ENCODE peak calls at places on chromosomes 7 and 10, in five cellular contexts. L is H9, T is mesenchymal stem cell, K is neuronal stem cell, R is H1. W is an unnamed sample.

GRCh38 chr10:83373659-83374058 is 765.6 kb upstream of the GHITM start:
- DNase-seq in T (peak), R (peak), L (peak), K (no peak), W (peak)

GRCh38 chr10:124387078-124387874 is 31.4 kb downstream of the OAT start:
- DNase-seq in K (no peak), T (no peak), R (no peak), L (peak), W (no peak)

GRCh38 chr7:129273936-129274335 is 49.1 kb downstream of the AHCYL2 start:
- DNase-seq in L (no peak), K (no peak), T (no peak), R (no peak), W (no peak)

GRCh38 chr7:42156541-42156865 is 80.5 kb downstream of the GLI3 start:
- DNase-seq in R (no peak), T (no peak), L (no peak), K (no peak), W (peak)

GRCh38 chr7:134831862-134832261 is 52.4 kb downstream of the CALD1 start:
- DNase-seq in L (no peak), T (no peak), K (no peak), R (no peak), W (no peak)

GRCh38 chr7:116354171-116354545 is 143.8 kb downstream of the TES start:
- DNase-seq in T (peak), R (no peak), L (no peak), K (no peak), W (peak)

GRCh38 chr7:35697414-35698175 is 2.7 kb upstream of the HERPUD2 start:
- DNase-seq in T (peak), L (no peak), K (no peak), R (no peak), W (peak)

GRCh38 chr7:55109384-55110167 is 90.8 kb downstream of the EGFR start:
- DNase-seq in K (no peak), R (no peak), L (no peak), T (peak), W (no peak)

GRCh38 chr10:119190353-119190752 is 11.7 kb upstream of the PRDX3 start:
- DNase-seq in L (no peak), K (no peak), T (peak), R (no peak), W (peak)

GRCh38 chr7:105838273-105839141 is 37.9 kb downstream of the ATXN7L1 start:
- DNase-seq in L (no peak), T (peak), R (no peak), K (no peak), W (peak)

GRCh38 chr10:29496341-29497162 is 138.2 kb downstream of the SVIL start:
- DNase-seq in L (peak), T (peak), K (peak), R (peak), W (peak)

GRCh38 chr10:47282657-47283018 is 17.4 kb upstream of the GDF10 start:
- DNase-seq in K (no peak), L (no peak), R (no peak), T (no peak), W (no peak)

GRCh38 chr7:154789404-154789803 is 213.5 kb downstream of the PAXIP1 start:
- DNase-seq in R (no peak), T (no peak), K (peak), L (no peak), W (peak)

GRCh38 chr7:3068568-3068967 is 24.9 kb upstream of the CARD11 start:
- DNase-seq in L (no peak), R (no peak), T (no peak), K (no peak), W (no peak)

GRCh38 chr7:106216517-106217088 is 68.2 kb downstream of the NAMPT start:
- DNase-seq in R (no peak), K (no peak), T (peak), L (no peak), W (peak)

GRCh38 chr7:17007841-17008240 is 126.1 kb upstream of the AGR3 start:
- DNase-seq in T (no peak), K (no peak), R (no peak), L (no peak), W (no peak)

GRCh38 chr7:134809611-134810010 is 30.2 kb downstream of the CALD1 start:
- DNase-seq in L (no peak), K (no peak), T (no peak), R (no peak), W (no peak)

GRCh38 chr10:82206831-82207230 is 331.8 kb downstream of the NRG3 start:
- DNase-seq in R (no peak), T (peak), L (no peak), K (no peak), W (no peak)

GRCh38 chr10:78044179-78044578 is 10.5 kb downstream of the RPS24 start:
- DNase-seq in K (no peak), T (no peak), L (no peak), R (no peak), W (no peak)

GRCh38 chr10:30231709-30232108 is 117.4 kb downstream of the MTPAP start:
- DNase-seq in L (no peak), T (no peak), R (no peak), K (no peak), W (no peak)

GRCh38 chr10:119742988-119743646 is 17.3 kb downstream of the INPP5F start:
- DNase-seq in K (no peak), L (no peak), R (no peak), T (no peak), W (no peak)

GRCh38 chr10:17965649-17966048 is 13.9 kb downstream of the SLC39A12 start:
- DNase-seq in L (no peak), R (no peak), T (no peak), K (no peak), W (no peak)

GRCh38 chr10:79005126-79005820 is 63.5 kb upstream of the ZMIZ1 start:
- DNase-seq in R (no peak), T (no peak), L (no peak), K (no peak), W (no peak)

GRCh38 chr7:137903382-137904169 is 56.8 kb upstream of the DGKI start:
- DNase-seq in L (peak), K (peak), R (peak), T (peak), W (peak)

GRCh38 chr7:44147026-44147881 is 6.1 kb upstream of the MYL7 start:
- DNase-seq in R (no peak), T (no peak), L (peak), K (no peak), W (peak)

GRCh38 chr10:119644215-119644826 is 6.9 kb upstream of the BAG3 start:
- DNase-seq in R (no peak), T (no peak), K (no peak), L (peak), W (no peak)

GRCh38 chr7:72710983-72711382 is 117.0 kb downstream of the TYW1B start:
- DNase-seq in R (no peak), T (no peak), K (no peak), L (no peak), W (no peak)

GRCh38 chr10:128149267-128149666 is 23.0 kb upstream of the MKI67 start:
- DNase-seq in L (no peak), T (no peak), K (no peak), R (no peak), W (no peak)

GRCh38 chr10:128152741-128153583 is 26.7 kb upstream of the MKI67 start:
- DNase-seq in L (peak), K (no peak), T (no peak), R (no peak), W (no peak)

GRCh38 chr10:128150045-128150493 is 23.8 kb upstream of the MKI67 start:
- DNase-seq in K (peak), T (peak), R (no peak), L (peak), W (peak)

GRCh38 chr10:128150551-128150950 is 24.3 kb upstream of the MKI67 start:
- DNase-seq in R (no peak), L (no peak), K (no peak), T (no peak), W (no peak)

GRCh38 chr10:128151031-128151430 is 24.8 kb upstream of the MKI67 start:
- DNase-seq in T (no peak), L (no peak), K (no peak), R (no peak), W (no peak)
- H2BK12ac ChIP-seq in T (no peak), L (no peak), K (no peak), R (no peak), W (no peak)

GRCh38 chr10:24884316-24884715 is 68.1 kb downstream of the PRTFDC1 start:
- DNase-seq in K (no peak), R (no peak), L (no peak), T (no peak), W (peak)
- H2BK5ac ChIP-seq in K (no peak), R (no peak), L (no peak), T (no peak), W (no peak)

GRCh38 chr10:110793128-110793812 is 78.5 kb upstream of the PDCD4 start:
- DNase-seq in L (no peak), K (no peak), R (no peak), T (no peak), W (no peak)
- H3K18ac ChIP-seq in L (peak), K (no peak), R (no peak), T (no peak), W (no peak)

GRCh38 chr10:95209509-95210127 is 15.6 kb downstream of the ACSM6 start:
- DNase-seq in L (no peak), R (no peak), T (no peak), K (no peak), W (no peak)

GRCh38 chr10:95217476-95217875 is 23.4 kb downstream of the ACSM6 start:
- DNase-seq in K (no peak), R (no peak), L (no peak), T (no peak), W (no peak)

GRCh38 chr10:95211606-95212279 is 17.7 kb downstream of the ACSM6 start:
- DNase-seq in T (no peak), K (no peak), R (no peak), L (no peak), W (no peak)

GRCh38 chr10:95214369-95214768 is 20.3 kb downstream of the ACSM6 start:
- DNase-seq in L (no peak), R (no peak), K (no peak), T (no peak), W (no peak)

DNA sequence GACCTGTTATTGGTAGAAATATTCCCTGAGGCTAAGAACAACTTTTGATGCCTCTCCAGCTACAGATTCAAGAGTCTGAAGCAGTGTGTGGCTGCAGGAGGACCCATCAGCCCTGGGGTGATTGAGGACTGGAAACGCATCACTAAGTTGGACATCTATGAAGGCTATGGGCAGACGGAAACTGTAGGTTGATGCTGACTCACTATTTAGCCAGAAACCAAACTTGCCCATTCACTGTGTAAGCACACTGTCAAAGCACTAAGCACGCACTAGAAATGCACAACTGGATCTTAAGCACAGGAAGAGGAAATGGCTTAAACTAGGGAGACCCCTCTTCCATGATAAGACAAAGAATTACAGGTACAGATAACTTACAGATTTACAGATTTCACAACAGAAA is 20.8 kb downstream of the ACSM6 start:
- DNase-seq in T (peak), R (no peak), L (no peak), K (no peak), W (no peak)
- H2BK12ac ChIP-seq in T (no peak), R (peak), L (no peak), K (no peak), W (no peak)

GRCh38 chr7:30196408-30196807 is 61.6 kb downstream of the MTURN start:
- DNase-seq in T (no peak), K (no peak), L (no peak), R (no peak), W (no peak)
- H2BK5ac ChIP-seq in T (no peak), K (no peak), L (no peak), R (no peak), W (no peak)

DNA sequence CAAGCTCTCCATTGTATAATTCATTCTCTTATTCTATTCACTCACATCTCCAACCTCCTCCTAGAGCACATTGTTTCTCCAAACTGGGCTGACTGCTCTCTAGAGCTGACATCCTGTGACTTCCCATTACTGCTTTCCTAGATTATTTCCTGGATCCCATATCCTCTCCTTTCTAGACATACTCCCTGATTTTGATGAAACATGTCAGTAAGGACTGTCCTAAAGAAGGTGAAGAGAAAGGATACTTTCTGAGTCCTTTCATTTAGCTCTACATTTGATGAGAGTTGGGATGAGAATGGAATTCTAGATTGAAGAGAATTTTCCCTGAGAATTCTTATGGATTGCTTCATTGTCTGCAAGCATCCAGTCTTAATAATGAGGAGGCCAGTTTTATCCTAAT is 78.8 kb downstream of the CNNM2 start:
- DNase-seq in K (no peak), L (no peak), T (no peak), R (no peak), W (no peak)
- H3K18ac ChIP-seq in K (no peak), L (no peak), T (no peak), R (no peak), W (no peak)

DNA sequence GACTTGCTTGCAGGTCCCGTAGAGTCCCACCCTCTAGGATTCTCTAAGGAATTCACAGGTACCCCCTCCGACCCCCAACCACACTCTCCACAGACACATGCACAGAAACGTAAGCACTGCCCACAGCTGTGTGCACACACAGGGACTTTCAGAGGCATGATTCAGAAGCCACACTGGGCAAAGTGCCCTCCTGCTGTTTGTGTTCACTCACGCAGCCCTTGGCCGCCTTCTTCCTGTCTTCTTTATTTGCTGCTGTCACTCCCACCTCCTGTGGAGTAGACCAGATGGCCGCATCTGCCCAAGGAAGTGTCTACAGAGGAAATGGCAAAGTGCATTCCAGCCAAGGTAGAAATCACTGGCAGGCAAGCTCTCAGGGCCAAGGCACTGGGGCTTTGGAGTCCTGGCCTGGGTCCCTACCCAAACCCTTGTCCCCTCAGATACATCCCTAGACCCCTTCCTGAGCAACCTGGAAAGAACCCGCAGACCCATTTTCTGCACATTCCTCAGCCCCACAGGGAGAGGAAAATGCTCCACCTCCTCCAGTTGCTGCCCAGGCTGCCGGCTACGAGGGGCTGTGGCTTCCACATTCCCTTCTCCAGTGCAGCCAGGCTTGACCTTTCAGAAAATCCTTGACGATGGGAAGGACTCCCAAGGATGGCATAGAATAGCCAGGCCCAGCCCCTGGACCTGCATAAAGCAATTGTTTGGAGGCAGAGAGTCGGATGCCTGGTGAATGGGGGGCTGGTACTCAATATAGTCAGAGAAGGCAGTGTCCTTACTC is 21.6 kb upstream of the GIMAP8 start:
- DNase-seq in K (no peak), L (peak), T (peak), R (no peak), W (no peak)
- H2BK12ac ChIP-seq in K (no peak), L (no peak), T (no peak), R (peak), W (no peak)

DNA sequence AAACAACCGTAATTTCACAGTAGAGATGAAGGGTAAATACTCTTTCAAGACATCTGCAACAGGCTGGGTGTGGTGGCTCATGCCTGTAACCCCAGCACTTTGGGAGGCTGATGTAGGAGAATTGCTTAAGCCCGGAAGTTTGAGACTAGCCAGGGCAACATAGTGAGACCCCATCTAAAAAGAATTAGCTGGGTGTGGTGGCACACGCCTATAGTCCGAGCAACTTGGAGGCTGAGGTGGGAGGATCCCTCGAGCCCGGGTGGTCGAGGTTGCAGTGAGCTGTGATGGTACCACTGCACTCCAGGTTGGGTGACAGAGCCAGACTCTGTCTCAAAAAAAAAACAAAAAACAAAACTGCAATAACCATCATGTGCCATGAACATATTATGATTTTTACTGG is 71.8 kb downstream of the PFKFB3 start:
- DNase-seq in K (no peak), T (peak), L (no peak), R (no peak), W (no peak)
- H2BK5ac ChIP-seq in K (no peak), T (no peak), L (no peak), R (no peak), W (no peak)

DNA sequence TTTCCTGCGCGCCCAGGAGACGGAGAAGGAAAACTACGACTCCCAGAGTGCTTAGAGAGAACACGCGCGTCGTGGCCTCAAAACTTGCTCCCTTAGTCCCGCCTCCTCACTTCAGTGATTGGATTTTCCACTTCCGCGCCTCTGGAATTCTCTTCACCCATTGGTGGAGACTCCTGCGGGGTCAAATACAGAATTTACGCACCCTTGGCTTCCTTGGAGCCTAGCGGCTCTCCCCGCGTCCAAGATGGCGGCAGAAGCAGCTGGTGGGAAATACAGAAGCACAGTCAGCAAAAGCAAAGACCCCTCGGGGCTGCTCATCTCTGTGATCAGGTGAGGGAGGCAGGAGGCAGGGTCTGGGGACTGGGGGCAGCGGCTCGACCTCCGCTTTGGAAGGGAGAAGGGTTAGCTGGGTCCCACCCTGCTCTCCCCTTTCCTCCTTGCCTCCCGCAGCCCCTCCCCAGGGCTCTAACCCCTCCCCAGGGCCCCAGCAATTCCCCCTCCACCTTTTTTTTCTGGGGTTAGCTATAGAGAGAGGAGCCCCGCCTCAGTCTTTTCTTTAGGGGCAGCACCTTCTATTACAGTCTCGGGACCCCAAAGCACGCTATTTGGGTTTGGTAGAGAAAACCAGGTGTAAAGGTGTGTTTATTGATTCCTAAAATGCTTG is at the start of gene EXOC4:
- DNase-seq in L (peak), T (peak), K (peak), R (peak), W (peak)
- H3K18ac ChIP-seq in L (peak), T (peak), K (peak), R (peak), W (no peak)

DNA sequence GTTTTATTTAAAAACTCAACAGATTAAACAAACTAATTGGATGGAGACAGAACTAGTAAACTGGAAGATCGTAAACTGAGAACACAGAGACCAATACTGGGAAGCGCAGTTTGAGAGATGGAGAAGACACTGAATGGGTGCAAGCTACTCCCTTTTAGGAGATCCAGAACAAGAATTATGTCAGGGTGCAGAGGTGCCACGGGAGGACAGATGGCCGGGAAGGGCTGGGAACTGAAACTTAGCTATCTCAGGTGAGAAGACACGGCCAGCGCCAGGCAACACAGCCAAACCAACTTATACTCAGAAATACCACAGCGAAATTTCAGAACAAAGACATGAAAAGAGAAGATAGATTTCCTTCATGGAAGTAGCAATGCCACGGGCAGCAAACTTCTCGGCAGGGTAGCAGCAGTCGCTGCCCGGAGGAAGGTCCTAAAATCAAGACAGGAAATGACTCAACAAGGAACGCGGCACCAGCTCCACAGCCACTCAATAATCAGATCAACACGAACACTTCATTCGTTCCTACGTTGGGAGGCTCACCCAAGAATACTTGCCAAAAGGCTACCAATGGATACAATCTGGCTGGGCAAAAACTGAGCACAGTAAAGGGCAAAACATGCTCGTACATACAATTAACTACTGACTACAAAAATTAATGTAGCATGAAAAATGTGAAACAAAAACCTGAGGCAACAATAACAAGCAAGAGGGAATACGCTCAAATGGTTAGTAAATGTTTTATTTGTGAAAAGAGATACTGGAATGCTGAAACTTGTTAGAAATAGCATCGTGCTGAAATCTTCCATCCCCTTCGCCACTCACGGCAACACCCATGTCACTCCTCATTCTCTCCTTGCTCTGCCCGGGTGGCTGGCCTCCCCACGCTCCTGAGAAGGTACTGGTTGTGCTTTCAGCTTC is 2.2 kb upstream of the LRRC27 start:
- DNase-seq in R (no peak), L (no peak), K (no peak), T (peak), W (no peak)
- H2BK12ac ChIP-seq in R (peak), L (no peak), K (no peak), T (no peak), W (no peak)